ENCODE peak calls at places on chromosomes 16 and 17, in four cellular contexts. One of them, this sample, is unnamed.
A peak's percentile ranks its signal among the peaks of the same experiment; 100 is the strongest.

GRCh38 chr17:50259484-50260324 is 14.6 kb upstream of the TMEM92 start:
- DNase-seq in K562: peak; percentile 4
- DNase-seq in H1: no peak
- DNase-seq in HepG2: no peak
- DNase-seq in this sample: no peak

GRCh38 chr17:17147821-17148220 is 58.3 kb downstream of the PLD6 start:
- DNase-seq in K562: no peak
- DNase-seq in H1: no peak
- DNase-seq in HepG2: no peak
- DNase-seq in this sample: no peak

GRCh38 chr17:39450051-39450450 is 1.0 kb downstream of the MED1 start:
- DNase-seq in K562: no peak
- DNase-seq in H1: no peak
- DNase-seq in HepG2: peak; percentile 60
- DNase-seq in this sample: no peak

GRCh38 chr17:65446043-65446442 is 115.4 kb downstream of the AXIN2 start:
- DNase-seq in K562: no peak
- DNase-seq in H1: no peak
- DNase-seq in HepG2: no peak
- DNase-seq in this sample: no peak

GRCh38 chr17:78400581-78401240 is 22.3 kb downstream of the PGS1 start:
- DNase-seq in K562: no peak
- DNase-seq in H1: no peak
- DNase-seq in HepG2: no peak
- DNase-seq in this sample: no peak

GRCh38 chr17:40602445-40603443 is 37.5 kb upstream of the CCR7 start:
- DNase-seq in K562: no peak
- DNase-seq in H1: no peak
- DNase-seq in HepG2: no peak
- DNase-seq in this sample: peak; percentile 84

GRCh38 chr17:18953231-18953728 is 1.3 kb downstream of the SLC5A10 start:
- DNase-seq in K562: no peak
- DNase-seq in H1: no peak
- DNase-seq in HepG2: no peak
- DNase-seq in this sample: no peak

GRCh38 chr16:28837672-28838557 is 8.2 kb downstream of the TUFM start:
- DNase-seq in K562: no peak
- DNase-seq in H1: no peak
- DNase-seq in HepG2: no peak
- DNase-seq in this sample: no peak

GRCh38 chr16:69633375-69633774 is 67.6 kb downstream of the NFAT5 start:
- DNase-seq in K562: no peak
- DNase-seq in H1: no peak
- DNase-seq in HepG2: no peak
- DNase-seq in this sample: no peak

GRCh38 chr17:75587718-75588545 is at the start of gene MYO15B:
- DNase-seq in K562: peak; percentile 57
- DNase-seq in H1: no peak
- DNase-seq in HepG2: no peak
- DNase-seq in this sample: no peak

GRCh38 chr17:52532373-52532772 is 373.9 kb upstream of the CA10 start:
- DNase-seq in K562: no peak
- DNase-seq in H1: no peak
- DNase-seq in HepG2: no peak
- DNase-seq in this sample: no peak

GRCh38 chr16:88298882-88299745 is 83.6 kb upstream of the ZNF469 start:
- DNase-seq in K562: no peak
- DNase-seq in H1: no peak
- DNase-seq in HepG2: no peak
- DNase-seq in this sample: no peak

GRCh38 chr16:80614908-80615696 is 74.3 kb downstream of the DYNLRB2 start:
- DNase-seq in K562: peak; percentile 23
- DNase-seq in H1: no peak
- DNase-seq in HepG2: no peak
- DNase-seq in this sample: no peak

GRCh38 chr16:57601801-57602478 is 26.5 kb upstream of the ADGRG1 start:
- DNase-seq in K562: peak; percentile 63
- DNase-seq in H1: no peak
- DNase-seq in HepG2: no peak
- DNase-seq in this sample: peak; percentile 93

GRCh38 chr16:7577588-7577987 is 244.9 kb downstream of the RBFOX1 start:
- DNase-seq in K562: no peak
- DNase-seq in H1: no peak
- DNase-seq in HepG2: no peak
- DNase-seq in this sample: no peak

GRCh38 chr17:57999496-58000017 is 7.5 kb downstream of the SRSF1 start:
- DNase-seq in K562: peak; percentile 43
- DNase-seq in H1: no peak
- DNase-seq in HepG2: peak; percentile 76
- DNase-seq in this sample: peak; percentile 55

GRCh38 chr17:28181568-28181967 is 137.4 kb upstream of the TMEM97 start:
- DNase-seq in K562: no peak
- DNase-seq in H1: no peak
- DNase-seq in HepG2: no peak
- DNase-seq in this sample: no peak

GRCh38 chr17:67042104-67042899 is 2.1 kb upstream of the CACNG1 start:
- DNase-seq in K562: no peak
- DNase-seq in H1: no peak
- DNase-seq in HepG2: no peak
- DNase-seq in this sample: no peak

GRCh38 chr17:56934280-56934679 is 20.4 kb upstream of the TRIM25 start:
- DNase-seq in K562: no peak
- DNase-seq in H1: no peak
- DNase-seq in HepG2: no peak
- DNase-seq in this sample: no peak

GRCh38 chr17:13940858-13941665 is 128.2 kb upstream of the COX10 start:
- DNase-seq in K562: no peak
- DNase-seq in H1: no peak
- DNase-seq in HepG2: no peak
- DNase-seq in this sample: no peak

GRCh38 chr17:1007310-1008007 is 10.5 kb downstream of the TIMM22 start:
- DNase-seq in K562: no peak
- DNase-seq in H1: no peak
- DNase-seq in HepG2: no peak
- DNase-seq in this sample: no peak

GRCh38 chr16:89391-90302 is 11.6 kb downstream of the MPG start:
- DNase-seq in K562: no peak
- DNase-seq in H1: no peak
- DNase-seq in HepG2: no peak
- DNase-seq in this sample: no peak

GRCh38 chr16:24045641-24046040 is 209.9 kb downstream of the PRKCB start:
- DNase-seq in K562: no peak
- DNase-seq in H1: peak; percentile 81
- DNase-seq in HepG2: no peak
- DNase-seq in this sample: no peak

GRCh38 chr17:42132941-42133340 is 10.3 kb downstream of the HSPB9 start:
- DNase-seq in K562: no peak
- DNase-seq in H1: no peak
- DNase-seq in HepG2: no peak
- DNase-seq in this sample: no peak

GRCh38 chr16:56355786-56356275 is 69.5 kb downstream of the AMFR start:
- DNase-seq in K562: peak; percentile 83
- DNase-seq in H1: no peak
- DNase-seq in HepG2: no peak
- DNase-seq in this sample: no peak

GRCh38 chr17:77607606-77608005 is 350.9 kb upstream of the TNRC6C start:
- DNase-seq in K562: no peak
- DNase-seq in H1: no peak
- DNase-seq in HepG2: no peak
- DNase-seq in this sample: no peak

GRCh38 chr16:85086347-85087291 is 25.7 kb downstream of the CIBAR2 start:
- DNase-seq in K562: peak; percentile 83
- DNase-seq in H1: peak; percentile 44
- DNase-seq in HepG2: peak; percentile 56
- DNase-seq in this sample: no peak

GRCh38 chr17:34981538-34982241 is 1.4 kb downstream of the LIG3 start:
- DNase-seq in K562: peak; percentile 73
- DNase-seq in H1: no peak
- DNase-seq in HepG2: no peak
- DNase-seq in this sample: no peak
- H2AFZ ChIP-seq in K562: peak overlapping the region; percentile 66
- H2AFZ ChIP-seq in H1: no peak overlapping the region
- H2AFZ ChIP-seq in HepG2: no peak overlapping the region
- H2AFZ ChIP-seq in this sample: peak overlapping the region; percentile 55

GRCh38 chr16:3971261-3971660 is 90.7 kb upstream of the CREBBP start:
- DNase-seq in K562: no peak
- DNase-seq in H1: no peak
- DNase-seq in HepG2: no peak
- DNase-seq in this sample: peak; percentile 1
- TF ChIP-seq HDAC6 in K562: no peak
- TF ChIP-seq HDAC6 in H1: no peak
- TF ChIP-seq HDAC6 in HepG2: no peak
- TF ChIP-seq HDAC6 in this sample: no peak

DNA sequence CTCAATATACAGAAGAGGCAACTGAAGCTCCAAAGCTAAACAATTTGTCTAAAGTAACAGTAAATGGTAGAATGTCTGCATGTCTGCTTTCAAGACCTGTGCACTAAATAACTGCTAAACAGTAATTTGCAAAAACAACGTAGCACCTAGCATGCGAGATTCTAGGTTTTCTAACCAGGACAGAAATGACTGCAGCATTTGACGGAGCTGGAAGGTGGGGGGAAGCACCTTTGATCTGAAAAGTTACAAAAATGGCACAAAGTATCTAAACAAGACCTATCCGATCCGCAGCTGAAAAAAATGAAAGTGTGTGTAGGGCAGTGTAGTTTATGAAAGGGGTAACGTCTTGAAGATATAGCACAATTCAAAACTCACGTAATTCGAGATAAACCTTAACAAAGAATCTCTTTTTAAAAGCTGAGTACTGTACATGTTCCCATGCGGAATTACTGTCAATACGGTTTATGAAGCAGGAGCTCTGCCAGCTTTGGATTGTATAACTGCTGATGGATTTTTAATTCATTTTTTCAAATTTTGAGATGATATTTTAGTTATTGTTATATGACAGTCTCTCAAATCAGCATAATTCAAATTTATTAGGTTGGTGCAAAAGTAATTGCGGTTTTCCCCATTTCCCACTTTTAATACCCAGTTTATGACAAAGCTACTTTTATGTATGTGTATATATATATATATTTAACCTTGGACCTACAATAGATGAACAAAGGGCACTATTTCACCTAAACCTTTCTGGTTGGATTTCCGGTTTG is 1.1 kb upstream of the WIPI1 start:
- DNase-seq in K562: no peak
- DNase-seq in H1: no peak
- DNase-seq in HepG2: no peak
- DNase-seq in this sample: no peak
- H2AFZ ChIP-seq in K562: peak overlapping the region; percentile 41
- H2AFZ ChIP-seq in H1: no peak overlapping the region
- H2AFZ ChIP-seq in HepG2: no peak overlapping the region
- H2AFZ ChIP-seq in this sample: no peak overlapping the region

DNA sequence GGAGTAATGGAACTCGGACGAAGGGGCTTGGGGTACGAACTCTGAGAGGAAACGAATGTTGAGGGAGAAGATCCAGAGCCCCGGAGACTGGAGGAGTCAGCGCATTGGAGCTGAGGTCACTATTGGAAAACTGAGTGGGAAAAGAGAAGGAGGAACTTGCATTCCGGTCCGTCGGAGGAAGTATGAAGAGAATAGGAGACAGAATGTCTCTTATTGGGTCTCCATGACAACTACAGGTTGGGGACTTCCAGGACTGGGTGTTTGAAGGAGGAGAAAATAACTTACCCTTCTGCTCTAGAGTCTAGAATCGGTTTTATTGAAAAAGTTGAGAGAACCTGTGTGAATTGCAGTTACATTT is 529 bp downstream of the GOSR1 start:
- DNase-seq in K562: no peak
- DNase-seq in H1: no peak
- DNase-seq in HepG2: peak; percentile 9
- DNase-seq in this sample: no peak
- TF ChIP-seq HDAC6 in K562: no peak
- TF ChIP-seq HDAC6 in H1: no peak
- TF ChIP-seq HDAC6 in HepG2: no peak
- TF ChIP-seq HDAC6 in this sample: no peak

GRCh38 chr16:2023098-2023925 is 3.4 kb upstream of the NHERF2 start:
- DNase-seq in K562: peak; percentile 96
- DNase-seq in H1: peak; percentile 71
- DNase-seq in HepG2: peak; percentile 75
- DNase-seq in this sample: peak; percentile 51
- H2AFZ ChIP-seq in K562: peak overlapping the region; percentile 99
- H2AFZ ChIP-seq in H1: no peak overlapping the region
- H2AFZ ChIP-seq in HepG2: no peak overlapping the region
- H2AFZ ChIP-seq in this sample: peak overlapping the region; percentile 90

DNA sequence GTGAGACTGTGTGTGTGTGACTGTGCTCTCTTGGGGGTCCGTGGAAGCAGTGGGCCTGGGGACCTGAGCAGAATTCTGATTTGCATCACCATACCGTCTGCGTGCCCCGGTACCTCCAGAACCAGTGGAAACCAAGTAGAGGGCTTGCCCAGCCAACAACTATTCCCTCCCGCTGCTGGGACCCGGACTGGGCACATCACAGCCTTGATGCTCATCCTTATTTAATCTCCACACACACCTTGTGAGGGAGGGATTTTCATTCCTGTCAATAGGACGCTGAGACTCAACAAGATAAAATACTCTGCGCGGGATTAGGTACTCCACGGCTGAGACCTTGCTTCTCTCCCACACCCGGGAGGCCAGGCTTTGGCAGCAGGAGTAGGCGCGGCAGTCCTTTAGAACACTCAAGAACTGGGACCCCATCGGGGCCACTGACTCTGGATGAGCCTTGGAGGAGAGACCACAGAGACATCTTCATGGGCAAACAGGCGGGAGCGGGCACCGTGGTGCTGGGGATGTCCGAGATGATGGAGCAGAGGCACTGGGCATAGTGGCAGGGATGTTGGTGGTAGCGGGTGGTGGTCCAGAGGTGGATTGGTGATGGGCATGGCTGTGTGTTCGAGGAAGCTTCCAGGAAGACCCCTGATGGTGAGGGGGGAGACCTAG is 208.0 kb downstream of the NTN1 start:
- DNase-seq in K562: no peak
- DNase-seq in H1: no peak
- DNase-seq in HepG2: no peak
- DNase-seq in this sample: no peak
- TF ChIP-seq HDAC6 in K562: no peak
- TF ChIP-seq HDAC6 in H1: no peak
- TF ChIP-seq HDAC6 in HepG2: no peak
- TF ChIP-seq HDAC6 in this sample: no peak

DNA sequence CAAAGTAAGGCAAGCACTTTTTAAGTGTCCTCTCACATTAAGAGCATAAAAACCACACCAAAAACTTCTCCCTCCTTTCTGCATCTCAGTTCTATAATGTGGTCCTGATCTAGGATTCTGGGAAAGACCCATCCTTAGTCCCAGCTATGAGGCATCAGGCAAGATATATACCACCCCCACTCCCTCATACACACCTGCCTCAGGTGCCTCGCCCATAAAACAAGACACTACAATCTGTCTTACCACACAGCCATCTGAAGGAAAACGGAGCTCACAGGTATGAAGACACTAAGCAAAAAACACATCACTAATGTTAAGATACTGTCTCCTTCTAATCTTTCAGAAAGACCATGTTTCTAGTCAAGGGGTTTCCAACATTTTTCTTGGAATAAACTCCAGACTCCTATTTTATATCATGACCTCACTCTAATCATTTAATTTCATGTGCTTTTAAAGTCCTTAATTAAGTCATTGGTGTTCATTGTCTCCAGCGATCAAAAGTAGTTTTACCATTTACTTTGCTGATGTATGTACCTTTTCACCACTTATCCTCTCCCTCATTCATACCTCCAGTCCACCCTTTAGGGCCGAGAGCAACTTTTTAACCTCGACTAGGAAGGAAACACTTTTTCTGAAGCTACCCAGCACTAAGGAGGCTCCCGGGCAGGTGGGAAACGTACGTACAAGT is 1.1 kb downstream of the MAP3K14 start:
- DNase-seq in K562: no peak
- DNase-seq in H1: no peak
- DNase-seq in HepG2: no peak
- DNase-seq in this sample: no peak
- H2AFZ ChIP-seq in K562: peak overlapping the region; percentile 27
- H2AFZ ChIP-seq in H1: no peak overlapping the region
- H2AFZ ChIP-seq in HepG2: no peak overlapping the region
- H2AFZ ChIP-seq in this sample: no peak overlapping the region